ENCODE peak calls at places on chromosome 21, in six cellular contexts. E is right lobe of liver, D is vagina, Q is lower lobe of right lung, I is psoas muscle, T is astrocyte of the spinal cord. V is an unnamed sample.

GRCh38 chr21:8994640-8995511 is 1526.5 kb upstream of the TPTE start:
- DNase-seq in I (no peak), D (no peak), T (no peak), Q (no peak), E (no peak), V (no peak)

GRCh38 chr21:31235671-31236450 is 108.2 kb downstream of the TIAM1 start:
- DNase-seq in D (no peak), Q (no peak), E (no peak), I (no peak), T (peak), V (no peak)

GRCh38 chr21:27168084-27168483 is 201.2 kb upstream of the ADAMTS5 start:
- DNase-seq in T (no peak), Q (no peak), I (no peak), E (no peak), D (no peak), V (no peak)

GRCh38 chr21:34690041-34690792 is 21.4 kb downstream of the CLIC6 start:
- DNase-seq in I (no peak), Q (no peak), T (no peak), D (no peak), E (no peak), V (no peak)

GRCh38 chr21:29121759-29122158 is 8.7 kb upstream of the MAP3K7CL start:
- DNase-seq in Q (no peak), D (no peak), T (no peak), I (no peak), E (no peak), V (no peak)

GRCh38 chr21:35190201-35190701 is 141.1 kb upstream of the RUNX1 start:
- DNase-seq in Q (no peak), D (no peak), E (no peak), I (no peak), T (peak), V (no peak)

GRCh38 chr21:25400427-25400826 is 206.9 kb downstream of the MRPL39 start:
- DNase-seq in D (no peak), T (no peak), E (no peak), I (no peak), Q (no peak), V (no peak)

GRCh38 chr21:26813426-26813998 is 31.7 kb downstream of the ADAMTS1 start:
- DNase-seq in I (no peak), Q (no peak), E (no peak), T (no peak), D (no peak), V (no peak)

GRCh38 chr21:31267644-31268043 is 76.4 kb downstream of the TIAM1 start:
- DNase-seq in T (peak), D (no peak), E (no peak), Q (no peak), I (no peak), V (no peak)

GRCh38 chr21:27132270-27132669 is 165.4 kb upstream of the ADAMTS5 start:
- DNase-seq in D (no peak), E (no peak), Q (no peak), T (peak), I (no peak), V (no peak)

GRCh38 chr21:43361493-43362296 is 65.2 kb downstream of the SIK1 start:
- DNase-seq in D (no peak), Q (no peak), T (peak), I (peak), E (no peak), V (no peak)

GRCh38 chr21:19122371-19122770 is 718.8 kb upstream of the TMPRSS15 start:
- DNase-seq in D (no peak), E (no peak), I (no peak), T (no peak), Q (no peak), V (no peak)

GRCh38 chr21:43304621-43305335 is 122.2 kb downstream of the SIK1 start:
- DNase-seq in I (peak), E (no peak), Q (no peak), T (no peak), D (no peak), V (peak)

GRCh38 chr21:35530726-35531125 is 481.6 kb upstream of the RUNX1 start:
- DNase-seq in D (no peak), E (no peak), Q (no peak), T (no peak), I (no peak), V (no peak)

GRCh38 chr21:35529141-35529863 is 480.2 kb upstream of the RUNX1 start:
- DNase-seq in D (no peak), Q (no peak), I (no peak), E (no peak), T (peak), V (no peak)

GRCh38 chr21:38990424-38990794 is 184.7 kb downstream of the ETS2 start:
- DNase-seq in I (no peak), T (no peak), E (no peak), Q (no peak), D (no peak), V (peak)

GRCh38 chr21:34074283-34075098 is 1.1 kb downstream of the MRPS6 start:
- DNase-seq in E (no peak), T (no peak), I (no peak), Q (no peak), D (no peak), V (no peak)

GRCh38 chr21:39633043-39633442 is 20.3 kb downstream of the B3GALT5 start:
- DNase-seq in I (no peak), D (no peak), T (peak), E (no peak), Q (no peak), V (no peak)

GRCh38 chr21:22889445-22889844 is 1891.2 kb downstream of the NCAM2 start:
- DNase-seq in Q (no peak), T (no peak), D (no peak), I (no peak), E (no peak), V (no peak)

GRCh38 chr21:28104346-28104745 is 888.3 kb downstream of the LTN1 start:
- DNase-seq in I (no peak), D (no peak), Q (no peak), E (no peak), T (no peak), V (no peak)

GRCh38 chr21:43968410-43969114 is 43.5 kb upstream of the TRAPPC10 start:
- DNase-seq in I (no peak), E (no peak), T (no peak), D (no peak), Q (no peak), V (no peak)

GRCh38 chr21:29499734-29500343 is 201.1 kb downstream of the BACH1 start:
- DNase-seq in Q (no peak), T (peak), D (no peak), I (no peak), E (no peak), V (no peak)

GRCh38 chr21:34545079-34545884 is 33.3 kb upstream of the KCNE1 start:
- DNase-seq in I (no peak), Q (peak), D (no peak), T (peak), E (peak), V (peak)

GRCh38 chr21:28207776-28208175 is 784.9 kb downstream of the LTN1 start:
- DNase-seq in D (no peak), Q (no peak), T (peak), E (no peak), I (no peak), V (no peak)

GRCh38 chr21:38913120-38913975 is 107.6 kb downstream of the ETS2 start:
- DNase-seq in Q (peak), E (peak), D (peak), I (peak), T (peak), V (peak)

GRCh38 chr21:40143822-40144525 is 276.7 kb downstream of the PCP4 start:
- DNase-seq in E (peak), I (no peak), D (no peak), Q (no peak), T (peak), V (no peak)

GRCh38 chr21:27776925-27777553 is 810.2 kb upstream of the ADAMTS5 start:
- DNase-seq in E (peak), Q (no peak), T (no peak), I (peak), D (no peak), V (no peak)

GRCh38 chr21:25441835-25442234 is 165.4 kb downstream of the MRPL39 start:
- DNase-seq in Q (no peak), I (no peak), D (no peak), T (no peak), E (no peak), V (no peak)

GRCh38 chr21:20330652-20331051 is 667.6 kb upstream of the NCAM2 start:
- DNase-seq in D (no peak), E (no peak), I (no peak), Q (no peak), T (no peak), V (no peak)

GRCh38 chr21:29256125-29256895 is 42.4 kb upstream of the BACH1 start:
- DNase-seq in I (no peak), E (no peak), Q (no peak), D (no peak), T (no peak), V (no peak)

GRCh38 chr21:31531967-31532366 is 127.5 kb upstream of the SOD1 start:
- DNase-seq in T (no peak), I (no peak), E (no peak), D (no peak), Q (no peak), V (peak)

GRCh38 chr21:17523007-17523451 is 10.2 kb downstream of the CXADR start:
- DNase-seq in Q (no peak), T (no peak), E (peak), I (no peak), D (no peak), V (no peak)

GRCh38 chr21:34796518-34797201 is 127.9 kb downstream of the CLIC6 start:
- DNase-seq in Q (no peak), I (no peak), E (no peak), T (no peak), D (peak), V (no peak)

GRCh38 chr21:38241029-38241740 is 15.6 kb upstream of the KCNJ15 start:
- DNase-seq in Q (no peak), I (no peak), D (no peak), T (peak), E (no peak), V (no peak)

GRCh38 chr21:35189077-35189863 is 140.2 kb upstream of the RUNX1 start:
- DNase-seq in I (no peak), E (no peak), D (no peak), T (peak), Q (no peak), V (no peak)

GRCh38 chr21:16422702-16423101 is 692.9 kb downstream of the USP25 start:
- DNase-seq in T (peak), I (no peak), Q (no peak), E (no peak), D (no peak), V (no peak)

GRCh38 chr21:16420086-16420724 is 690.4 kb downstream of the USP25 start:
- DNase-seq in I (peak), Q (no peak), T (peak), D (no peak), E (peak), V (no peak)

GRCh38 chr21:16418211-16418610 is 688.4 kb downstream of the USP25 start:
- DNase-seq in I (no peak), T (peak), E (no peak), D (no peak), Q (no peak), V (no peak)

GRCh38 chr21:16418663-16419062 is 688.9 kb downstream of the USP25 start:
- DNase-seq in D (no peak), E (no peak), Q (no peak), I (no peak), T (no peak), V (no peak)

GRCh38 chr21:16419188-16419874 is 689.5 kb downstream of the USP25 start:
- DNase-seq in E (peak), D (no peak), T (peak), I (peak), Q (peak), V (peak)
- H3K4me3 ChIP-seq in E (peak), D (peak), T (peak), I (peak), Q (peak), V (peak)

GRCh38 chr21:41769521-41769920 is 2.7 kb upstream of the RIPK4 start:
- DNase-seq in I (no peak), Q (no peak), T (no peak), E (no peak), D (no peak), V (peak)
- H3K4me3 ChIP-seq in I (no peak), Q (no peak), T (no peak), E (peak), D (no peak), V (no peak)

DNA sequence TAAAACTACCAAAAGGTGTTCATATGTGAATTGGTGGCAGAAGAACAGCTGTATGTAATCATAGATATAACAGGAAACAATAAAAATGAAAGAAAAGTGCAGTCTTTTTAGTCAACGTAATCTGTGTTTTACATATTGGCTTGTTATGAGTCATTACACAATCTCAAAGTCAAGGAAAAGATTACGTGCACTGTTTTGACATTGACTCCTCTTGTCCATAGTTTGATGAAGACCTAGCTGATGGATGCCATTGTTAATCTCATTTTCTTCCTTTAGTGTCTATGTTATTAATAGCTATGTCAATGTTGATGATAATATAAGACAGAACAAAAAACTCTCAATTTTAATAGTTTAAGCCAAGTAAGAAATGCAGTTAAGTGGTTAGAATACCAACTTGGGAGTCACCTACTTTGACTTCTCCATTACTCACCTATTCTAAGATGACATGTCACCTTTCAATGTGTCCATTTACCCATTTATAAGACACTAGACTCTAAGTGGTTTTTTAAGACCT is 84.5 kb upstream of the SAMSN1 start:
- DNase-seq in T (no peak), Q (no peak), I (no peak), E (no peak), D (no peak), V (no peak)
- H3K4me3 ChIP-seq in T (no peak), Q (no peak), I (no peak), E (no peak), D (no peak), V (no peak)

GRCh38 chr21:42059721-42060120 is 11.4 kb upstream of the UMODL1 start:
- DNase-seq in I (no peak), D (no peak), Q (no peak), T (no peak), E (no peak), V (peak)
- H3K4me3 ChIP-seq in I (no peak), D (no peak), Q (no peak), T (no peak), E (no peak), V (no peak)

GRCh38 chr21:36852293-36852692 is 114.2 kb downstream of the HLCS start:
- DNase-seq in Q (no peak), I (no peak), T (no peak), E (no peak), D (no peak), V (no peak)

GRCh38 chr21:36849461-36849860 is 117.0 kb downstream of the HLCS start:
- DNase-seq in Q (no peak), E (no peak), T (no peak), D (no peak), I (no peak), V (no peak)

GRCh38 chr21:36850372-36850771 is 116.1 kb downstream of the HLCS start:
- DNase-seq in Q (no peak), D (no peak), I (no peak), T (no peak), E (no peak), V (no peak)

GRCh38 chr21:36852864-36853263 is 113.6 kb downstream of the HLCS start:
- DNase-seq in Q (no peak), I (no peak), D (no peak), T (no peak), E (no peak), V (no peak)

GRCh38 chr21:36851121-36851520 is 115.3 kb downstream of the HLCS start:
- DNase-seq in D (no peak), T (no peak), E (no peak), Q (no peak), I (no peak), V (no peak)
- H3K4me3 ChIP-seq in D (no peak), T (no peak), E (no peak), Q (no peak), I (no peak), V (no peak)

DNA sequence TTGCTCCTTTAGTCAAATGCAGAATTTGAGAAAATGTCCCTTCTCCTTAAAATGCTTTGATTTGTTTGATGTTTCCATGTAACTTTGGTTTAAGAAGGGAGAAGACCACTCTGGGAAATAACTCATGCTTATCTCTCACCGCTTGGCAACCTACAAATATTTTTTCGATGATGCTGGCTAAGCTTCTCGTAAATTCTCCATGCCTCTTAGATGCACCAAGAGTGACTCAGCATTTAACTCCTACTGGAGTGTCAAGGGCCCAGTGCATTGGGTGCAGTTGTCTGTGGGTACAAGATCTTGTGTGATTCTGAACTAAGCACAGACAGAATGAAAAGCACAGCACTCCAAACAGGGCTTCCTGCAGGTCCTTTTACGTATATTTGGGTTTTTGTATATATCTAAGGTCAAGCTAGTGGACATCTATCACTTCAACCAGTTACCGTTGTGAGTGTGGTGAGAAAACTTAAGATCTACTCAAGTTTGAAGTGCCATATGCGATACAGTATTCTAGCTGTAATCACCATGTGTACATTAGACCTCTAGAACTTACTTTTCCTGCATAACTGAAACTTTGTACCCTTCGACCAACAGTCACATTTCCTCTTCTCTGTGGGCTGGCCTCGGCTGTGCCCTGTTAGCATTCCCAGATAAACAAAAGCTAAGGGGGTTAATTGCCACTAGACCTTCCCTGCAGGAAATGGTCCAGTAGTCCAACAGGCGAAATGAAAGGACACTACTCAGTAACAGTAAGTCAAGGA is 55.8 kb downstream of the COL18A1 start:
- DNase-seq in Q (no peak), D (no peak), T (peak), I (no peak), E (no peak), V (no peak)
- H3K4me3 ChIP-seq in Q (no peak), D (no peak), T (no peak), I (no peak), E (peak), V (no peak)

DNA sequence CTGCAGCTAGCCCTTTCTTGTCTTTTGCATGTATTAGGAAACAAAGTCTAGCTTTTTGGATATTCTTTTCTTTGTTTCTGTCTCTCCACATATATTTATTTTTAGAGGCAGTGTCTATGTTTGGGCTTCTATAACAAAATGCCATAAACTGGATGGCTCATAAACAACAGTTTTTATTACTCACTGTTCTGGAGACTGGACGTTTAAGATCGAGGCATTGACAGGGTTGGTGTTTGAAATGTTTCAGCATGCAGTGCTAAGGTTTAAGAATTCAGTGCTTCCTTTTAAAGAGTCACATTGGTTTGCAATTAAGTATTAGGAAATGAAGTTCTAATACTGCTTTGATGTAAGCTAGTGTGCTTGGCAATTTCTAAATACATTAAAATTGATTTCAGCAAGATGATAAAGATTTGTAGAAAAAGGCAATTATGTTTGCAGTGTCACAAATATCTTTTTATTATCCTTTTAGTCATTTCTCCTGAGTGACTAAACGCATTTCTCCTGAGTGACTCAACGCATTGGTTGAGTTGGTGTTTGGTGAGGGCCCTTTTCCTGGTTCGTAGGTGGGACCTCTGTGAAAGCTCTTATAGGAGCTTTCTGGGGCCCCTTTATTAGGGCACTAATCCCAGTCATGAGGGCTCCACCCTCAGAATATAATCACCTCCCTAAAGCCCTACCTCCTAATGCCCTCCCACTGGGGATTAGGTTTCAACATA is 317.0 kb downstream of the USP25 start:
- DNase-seq in D (no peak), I (no peak), T (peak), Q (no peak), E (no peak), V (no peak)
- H3K4me3 ChIP-seq in D (no peak), I (no peak), T (no peak), Q (no peak), E (no peak), V (no peak)

GRCh38 chr21:32886339-32886738 is 114.8 kb upstream of the PAXBP1 start:
- DNase-seq in I (no peak), E (no peak), T (no peak), D (no peak), Q (no peak), V (no peak)
- H3K4me3 ChIP-seq in I (no peak), E (no peak), T (no peak), D (no peak), Q (peak), V (no peak)

GRCh38 chr21:46021398-46021797 is 39.8 kb downstream of the COL6A1 start:
- DNase-seq in I (no peak), E (no peak), T (no peak), D (peak), Q (no peak), V (no peak)

GRCh38 chr21:46020581-46020980 is 39.0 kb downstream of the COL6A1 start:
- DNase-seq in I (no peak), E (no peak), T (no peak), Q (no peak), D (no peak), V (no peak)

GRCh38 chr21:46023126-46023985 is 41.8 kb downstream of the COL6A1 start:
- DNase-seq in T (no peak), Q (no peak), I (no peak), D (peak), E (no peak), V (no peak)

GRCh38 chr21:46021978-46022544 is 40.5 kb downstream of the COL6A1 start:
- DNase-seq in T (no peak), E (no peak), I (peak), D (peak), Q (no peak), V (no peak)

DNA sequence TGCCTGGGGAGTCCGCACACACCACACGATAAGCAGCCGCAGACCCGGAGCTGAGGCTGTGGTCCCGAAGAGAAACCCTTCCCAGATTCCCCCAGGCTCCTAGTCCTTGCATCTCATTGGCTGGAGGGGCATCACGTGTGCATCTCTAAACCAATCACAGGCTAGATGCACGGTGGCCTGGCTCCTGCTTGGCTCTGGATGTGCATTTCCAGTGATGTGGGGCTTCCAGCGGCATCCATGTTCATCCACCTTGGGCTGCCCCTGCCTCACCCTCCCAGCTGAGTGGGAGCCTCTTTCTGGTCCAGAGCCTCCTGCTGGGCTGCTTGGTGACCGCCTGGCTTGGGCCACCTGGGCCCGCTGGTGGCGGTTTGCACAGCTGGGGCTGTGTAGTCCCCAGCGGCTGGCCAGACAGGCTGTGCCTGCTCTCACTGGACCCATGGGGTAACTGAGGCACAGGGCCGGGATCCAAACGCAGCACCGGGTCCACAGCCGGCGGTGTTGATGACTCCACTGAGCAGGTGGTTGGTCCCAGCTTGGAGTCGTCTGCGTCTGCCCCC is 41.1 kb downstream of the COL6A1 start:
- DNase-seq in T (no peak), E (no peak), Q (no peak), D (peak), I (peak), V (no peak)
- H3K4me3 ChIP-seq in T (no peak), E (no peak), Q (no peak), D (no peak), I (no peak), V (no peak)